ENCODE peak calls at places on chromosome 5, in five cellular contexts. One of them, this sample, is unnamed.

GRCh38 chr5:181187500-181188213 is 17.3 kb downstream of the TRIM7 start:
- DNase-seq in neural progenitor cell: peak; percentile 84
- DNase-seq in testis: peak; percentile 83
- DNase-seq in ascending aorta: no peak
- DNase-seq in A673: peak; percentile 86
- DNase-seq in this sample: peak; percentile 59

GRCh38 chr5:112848116-112848811 is 12.8 kb upstream of the SRP19 start:
- DNase-seq in ascending aorta: no peak
- DNase-seq in A673: peak; percentile 82
- DNase-seq in testis: no peak
- DNase-seq in neural progenitor cell: peak; percentile 78
- DNase-seq in this sample: peak; percentile 15

GRCh38 chr5:61202213-61202612 is 39.9 kb upstream of the SMIM15 start:
- DNase-seq in ascending aorta: no peak
- DNase-seq in neural progenitor cell: no peak
- DNase-seq in A673: no peak
- DNase-seq in testis: no peak
- DNase-seq in this sample: no peak

GRCh38 chr5:141149812-141150211 is at the start of gene PCDHB6:
- DNase-seq in A673: peak; percentile 84
- DNase-seq in testis: peak; percentile 74
- DNase-seq in neural progenitor cell: peak; percentile 5
- DNase-seq in ascending aorta: no peak
- DNase-seq in this sample: no peak

GRCh38 chr5:120146787-120147186 is 317.3 kb upstream of the PRR16 start:
- DNase-seq in neural progenitor cell: no peak
- DNase-seq in A673: no peak
- DNase-seq in ascending aorta: no peak
- DNase-seq in testis: no peak
- DNase-seq in this sample: no peak

GRCh38 chr5:74851684-74852353 is 14.4 kb downstream of the FAM169A start:
- DNase-seq in testis: no peak
- DNase-seq in ascending aorta: no peak
- DNase-seq in neural progenitor cell: no peak
- DNase-seq in A673: no peak
- DNase-seq in this sample: no peak

GRCh38 chr5:43073597-43074546 is 33.8 kb upstream of the ANXA2R start:
- DNase-seq in ascending aorta: no peak
- DNase-seq in neural progenitor cell: peak; percentile 46
- DNase-seq in testis: peak; percentile 45
- DNase-seq in A673: peak; percentile 62
- DNase-seq in this sample: peak; percentile 52

GRCh38 chr5:171969288-171969880 is 37.1 kb downstream of the FBXW11 start:
- DNase-seq in ascending aorta: no peak
- DNase-seq in testis: no peak
- DNase-seq in neural progenitor cell: no peak
- DNase-seq in A673: no peak
- DNase-seq in this sample: no peak

GRCh38 chr5:16540421-16540820 is 74.8 kb upstream of the ZNF622 start:
- DNase-seq in ascending aorta: no peak
- DNase-seq in testis: no peak
- DNase-seq in A673: no peak
- DNase-seq in neural progenitor cell: no peak
- DNase-seq in this sample: no peak

GRCh38 chr5:92017786-92018185 is 634.7 kb upstream of the ARRDC3 start:
- DNase-seq in A673: no peak
- DNase-seq in neural progenitor cell: no peak
- DNase-seq in ascending aorta: no peak
- DNase-seq in testis: no peak
- DNase-seq in this sample: no peak

GRCh38 chr5:145917288-145917687 is 19.1 kb upstream of the SH3RF2 start:
- DNase-seq in ascending aorta: no peak
- DNase-seq in A673: no peak
- DNase-seq in testis: no peak
- DNase-seq in neural progenitor cell: no peak
- DNase-seq in this sample: no peak

GRCh38 chr5:128407956-128408355 is 130.1 kb downstream of the FBN2 start:
- DNase-seq in testis: no peak
- DNase-seq in ascending aorta: no peak
- DNase-seq in A673: no peak
- DNase-seq in neural progenitor cell: no peak
- DNase-seq in this sample: no peak

GRCh38 chr5:1037671-1038416 is 29.2 kb downstream of the NKD2 start:
- DNase-seq in A673: no peak
- DNase-seq in neural progenitor cell: no peak
- DNase-seq in testis: no peak
- DNase-seq in ascending aorta: no peak
- DNase-seq in this sample: no peak

GRCh38 chr5:2995035-2995434 is 243.6 kb upstream of the IRX2 start:
- DNase-seq in ascending aorta: no peak
- DNase-seq in neural progenitor cell: no peak
- DNase-seq in testis: no peak
- DNase-seq in A673: no peak
- DNase-seq in this sample: no peak

GRCh38 chr5:2991884-2992283 is 240.4 kb upstream of the IRX2 start:
- DNase-seq in testis: no peak
- DNase-seq in ascending aorta: no peak
- DNase-seq in neural progenitor cell: no peak
- DNase-seq in A673: no peak
- DNase-seq in this sample: no peak

GRCh38 chr5:2993771-2994170 is 242.3 kb upstream of the IRX2 start:
- DNase-seq in neural progenitor cell: no peak
- DNase-seq in ascending aorta: no peak
- DNase-seq in A673: no peak
- DNase-seq in testis: no peak
- DNase-seq in this sample: no peak

GRCh38 chr5:2992806-2993205 is 241.3 kb upstream of the IRX2 start:
- DNase-seq in neural progenitor cell: no peak
- DNase-seq in testis: no peak
- DNase-seq in A673: no peak
- DNase-seq in ascending aorta: no peak
- DNase-seq in this sample: no peak

GRCh38 chr5:2993301-2993700 is 241.8 kb upstream of the IRX2 start:
- DNase-seq in A673: no peak
- DNase-seq in neural progenitor cell: no peak
- DNase-seq in testis: no peak
- DNase-seq in ascending aorta: no peak
- DNase-seq in this sample: no peak
- H3K9me3 ChIP-seq in A673: peaks cover 24% of the 10 kb centered on the region
- H3K9me3 ChIP-seq in neural progenitor cell: no peaks in the 10 kb centered on the region
- H3K9me3 ChIP-seq in testis: no peaks in the 10 kb centered on the region
- H3K9me3 ChIP-seq in ascending aorta: no peaks in the 10 kb centered on the region
- H3K9me3 ChIP-seq in this sample: peaks cover 4% of the 10 kb centered on the region

DNA sequence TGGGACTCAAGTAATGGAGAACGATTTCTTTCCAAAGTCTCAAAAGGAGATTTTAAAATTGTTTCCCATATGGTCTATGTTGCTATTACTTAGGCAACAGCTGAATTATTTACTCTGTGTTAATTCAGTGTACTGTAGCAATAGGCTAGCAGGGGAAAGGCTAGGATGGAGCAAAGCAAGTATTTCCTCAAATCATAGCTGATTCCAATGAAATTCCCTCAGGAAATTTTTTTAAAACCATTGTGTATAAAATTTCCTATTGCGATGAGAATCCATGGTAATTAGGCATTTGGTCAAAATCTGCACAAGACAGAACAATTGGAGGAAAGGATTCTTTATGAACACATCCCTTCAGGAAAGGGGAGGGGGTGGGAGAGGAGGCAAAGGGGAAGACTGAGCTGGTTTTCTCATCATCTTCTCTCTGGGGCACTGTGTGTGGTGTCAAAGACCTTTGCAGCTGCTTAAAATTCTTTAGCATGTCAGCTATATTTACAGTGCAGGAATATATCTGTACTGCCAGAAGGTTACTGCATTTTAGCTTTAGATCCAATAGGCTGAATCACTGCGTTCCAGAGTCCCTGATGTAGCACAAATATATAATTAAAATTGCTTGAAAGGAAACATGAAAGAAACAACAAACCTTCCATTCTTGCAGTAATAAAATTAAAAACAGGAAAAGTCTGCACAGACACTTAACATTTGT is 95.3 kb downstream of the ZNF608 start:
- DNase-seq in ascending aorta: no peak
- DNase-seq in testis: no peak
- DNase-seq in A673: no peak
- DNase-seq in neural progenitor cell: peak; percentile 18
- DNase-seq in this sample: no peak
- H3K4me3 ChIP-seq in ascending aorta: peak overlapping the region; percentile 82
- H3K4me3 ChIP-seq in testis: peak overlapping the region; percentile 68
- H3K4me3 ChIP-seq in A673: peak overlapping the region; percentile 41
- H3K4me3 ChIP-seq in neural progenitor cell: peak overlapping the region; percentile 40
- H3K4me3 ChIP-seq in this sample: peak overlapping the region; percentile 45

GRCh38 chr5:78785454-78785853 is 136.9 kb upstream of the LHFPL2 start:
- DNase-seq in neural progenitor cell: no peak
- DNase-seq in ascending aorta: no peak
- DNase-seq in A673: no peak
- DNase-seq in testis: no peak
- DNase-seq in this sample: no peak
- H3K9me3 ChIP-seq in neural progenitor cell: no peaks in the 10 kb centered on the region
- H3K9me3 ChIP-seq in ascending aorta: peaks cover 6% of the 10 kb centered on the region
- H3K9me3 ChIP-seq in A673: no peaks in the 10 kb centered on the region
- H3K9me3 ChIP-seq in testis: no peaks in the 10 kb centered on the region
- H3K9me3 ChIP-seq in this sample: no peaks in the 10 kb centered on the region

GRCh38 chr5:160423025-160423554 is 1.4 kb downstream of the PTTG1 start:
- DNase-seq in A673: no peak
- DNase-seq in ascending aorta: no peak
- DNase-seq in testis: no peak
- DNase-seq in neural progenitor cell: no peak
- DNase-seq in this sample: no peak
- H3K4me3 ChIP-seq in A673: peak overlapping the region; percentile 68
- H3K4me3 ChIP-seq in ascending aorta: no peak overlapping the region
- H3K4me3 ChIP-seq in testis: no peak overlapping the region
- H3K4me3 ChIP-seq in neural progenitor cell: peak overlapping the region; percentile 93
- H3K4me3 ChIP-seq in this sample: no peak overlapping the region

GRCh38 chr5:94705427-94705826 is 87.0 kb downstream of the SLF1 start:
- DNase-seq in A673: peak; percentile 25
- DNase-seq in testis: no peak
- DNase-seq in neural progenitor cell: no peak
- DNase-seq in ascending aorta: no peak
- DNase-seq in this sample: no peak
- H3K9me3 ChIP-seq in A673: no peaks in the 10 kb centered on the region
- H3K9me3 ChIP-seq in testis: no peaks in the 10 kb centered on the region
- H3K9me3 ChIP-seq in neural progenitor cell: no peaks in the 10 kb centered on the region
- H3K9me3 ChIP-seq in ascending aorta: no peaks in the 10 kb centered on the region
- H3K9me3 ChIP-seq in this sample: no peaks in the 10 kb centered on the region

GRCh38 chr5:143059355-143059754 is 289.2 kb downstream of the ARHGAP26 start:
- DNase-seq in A673: no peak
- DNase-seq in neural progenitor cell: no peak
- DNase-seq in testis: no peak
- DNase-seq in ascending aorta: no peak
- DNase-seq in this sample: no peak
- H3K4me3 ChIP-seq in A673: no peak overlapping the region
- H3K4me3 ChIP-seq in neural progenitor cell: no peak overlapping the region
- H3K4me3 ChIP-seq in testis: no peak overlapping the region
- H3K4me3 ChIP-seq in ascending aorta: no peak overlapping the region
- H3K4me3 ChIP-seq in this sample: no peak overlapping the region

GRCh38 chr5:40121236-40121635 is 558.5 kb upstream of the PTGER4 start:
- DNase-seq in testis: no peak
- DNase-seq in A673: no peak
- DNase-seq in neural progenitor cell: no peak
- DNase-seq in ascending aorta: no peak
- DNase-seq in this sample: no peak

GRCh38 chr5:40124367-40124766 is 555.3 kb upstream of the PTGER4 start:
- DNase-seq in ascending aorta: no peak
- DNase-seq in testis: no peak
- DNase-seq in A673: peak; percentile 17
- DNase-seq in neural progenitor cell: peak; percentile 38
- DNase-seq in this sample: no peak
- H3K9me3 ChIP-seq in ascending aorta: no peaks in the 10 kb centered on the region
- H3K9me3 ChIP-seq in testis: no peaks in the 10 kb centered on the region
- H3K9me3 ChIP-seq in A673: peaks cover 31% of the 10 kb centered on the region
- H3K9me3 ChIP-seq in neural progenitor cell: peaks cover 11% of the 10 kb centered on the region
- H3K9me3 ChIP-seq in this sample: peaks cover 10% of the 10 kb centered on the region

This sample was measured in WERI-Rb-1.